ENCODE peak calls at places on chromosomes 4 and X, in eight cellular contexts. V is choroid plexus epithelial cell, C is T follicular helper cell, W is brain microvascular endothelial cell, I is H54, M is posterior cingulate gyrus, G is coronary artery, T is neural crest cell. A is an unnamed sample.

GRCh38 chr4:164304861-164305260 is 449.1 kb upstream of the SMIM31 start:
- DNase-seq in M (no peak), T (no peak), V (no peak), C (no peak), G (no peak), W (no peak), I (no peak), A (no peak)

GRCh38 chr4:154414796-154415195 is 76.8 kb downstream of the DCHS2 start:
- DNase-seq in I (no peak), V (no peak), G (no peak), M (no peak), C (no peak), W (no peak), T (no peak), A (no peak)

GRCh38 chr4:74440356-74440755 is 4.6 kb upstream of the AREG start:
- DNase-seq in V (peak; percentile 20), C (no peak), W (no peak), G (no peak), T (no peak), I (no peak), M (no peak), A (no peak)

GRCh38 chr4:128810871-128811570 is 1.5 kb downstream of the JADE1 start:
- DNase-seq in G (peak; percentile 91), T (peak; percentile 70), I (peak; percentile 54), M (peak; percentile 49), V (peak; percentile 83), C (peak; percentile 78), W (peak; percentile 60), A (peak; percentile 89)

GRCh38 chr4:85861064-85861767 is 386.3 kb downstream of the ARHGAP24 start:
- DNase-seq in C (no peak), I (no peak), V (peak; percentile 22), W (no peak), M (no peak), G (no peak), T (no peak), A (no peak)

GRCh38 chr4:153038493-153039311 is 102.6 kb downstream of the FHDC1 start:
- DNase-seq in C (no peak), M (no peak), V (no peak), T (no peak), W (no peak), G (no peak), I (no peak), A (no peak)

GRCh38 chrX:15143050-15143824 is 126.6 kb downstream of the ASB9 start:
- DNase-seq in I (no peak), V (peak; percentile 65), C (peak; percentile 27), T (peak; percentile 35), G (no peak), M (peak; percentile 39), W (peak; percentile 9), A (peak; percentile 34)

GRCh38 chrX:72621619-72622485 is 49.2 kb upstream of the HDAC8 start:
- DNase-seq in C (no peak), M (no peak), W (peak; percentile 32), I (no peak), V (peak; percentile 40), T (no peak), G (no peak), A (peak; percentile 52)